ENCODE peak calls at places on chromosomes 1 and 21, in six cellular contexts. B, F, S, Y, D and Q are unnamed samples.

GRCh38 chr1:234862944-234863515 is 253.1 kb upstream of the IRF2BP2 start:
- DNase-seq in Y (no peak), F (peak; percentile 46), D (peak; percentile 69), B (peak; percentile 69), S (peak; percentile 90), Q (peak; percentile 78)

GRCh38 chr1:1282998-1283397 is 2.8 kb downstream of the SCNN1D start:
- DNase-seq in F (no peak), D (no peak), Y (no peak), S (no peak), B (no peak), Q (no peak)

GRCh38 chr21:44789880-44790279 is 11.7 kb downstream of the UBE2G2 start:
- DNase-seq in B (peak; percentile 21), S (no peak), Y (no peak), D (no peak), F (no peak), Q (no peak)

GRCh38 chr1:16981269-16981849 is 939 bp upstream of the MFAP2 start:
- DNase-seq in Y (no peak), D (no peak), F (no peak), S (no peak), B (peak; percentile 93), Q (no peak)

GRCh38 chr21:44583800-44584147 is 3.4 kb upstream of the KRTAP10-5 start:
- DNase-seq in D (no peak), Y (no peak), F (no peak), B (peak; percentile 29), S (no peak), Q (no peak)

GRCh38 chr1:89670168-89670567 is 37.2 kb downstream of the LRRC8C start:
- DNase-seq in B (no peak), D (no peak), F (no peak), S (no peak), Y (no peak), Q (no peak)

GRCh38 chr1:6601865-6602668 is 602 bp downstream of the KLHL21 start:
- DNase-seq in D (peak; percentile 61), S (peak; percentile 77), B (peak; percentile 41), F (peak; percentile 54), Y (no peak), Q (no peak)

GRCh38 chr1:226945106-226945857 is 5.2 kb downstream of the COQ8A start:
- DNase-seq in B (no peak), S (no peak), Y (no peak), D (peak; percentile 91), F (no peak), Q (peak; percentile 83)

GRCh38 chr1:78408830-78409229 is 81.9 kb upstream of the PTGFR start:
- DNase-seq in F (no peak), D (no peak), S (peak; percentile 56), Y (no peak), B (peak; percentile 3), Q (no peak)

GRCh38 chr1:44835738-44836675 is 7.0 kb downstream of the PTCH2 start:
- DNase-seq in S (peak; percentile 93), B (peak; percentile 66), D (peak; percentile 88), F (peak; percentile 88), Y (peak; percentile 85), Q (peak; percentile 90)

GRCh38 chr1:225987491-225988316 is 11.4 kb downstream of the SDE2 start:
- DNase-seq in B (peak; percentile 30), F (no peak), S (no peak), D (no peak), Y (no peak), Q (no peak)

GRCh38 chr1:183331095-183331742 is 87.0 kb downstream of the NMNAT2 start:
- DNase-seq in S (no peak), D (no peak), B (no peak), F (no peak), Y (no peak), Q (no peak)

GRCh38 chr1:88800382-88801051 is 90.8 kb downstream of the GTF2B start:
- DNase-seq in D (no peak), B (no peak), Y (peak; percentile 7), S (no peak), F (no peak), Q (no peak)

GRCh38 chr1:20359451-20360330 is 69.0 kb downstream of the VWA5B1 start:
- DNase-seq in F (no peak), Y (no peak), B (no peak), S (no peak), D (peak; percentile 40), Q (no peak)

GRCh38 chr1:3518256-3518655 is 63.8 kb downstream of the ARHGEF16 start:
- DNase-seq in F (no peak), Y (no peak), B (no peak), S (no peak), D (no peak), Q (no peak)

GRCh38 chr1:228668553-228669400 is 66.5 kb upstream of the RHOU start:
- DNase-seq in B (no peak), Y (no peak), D (no peak), S (peak; percentile 87), F (no peak), Q (no peak)

GRCh38 chr21:34845521-34846213 is 176.9 kb downstream of the CLIC6 start:
- DNase-seq in S (no peak), B (peak; percentile 95), D (peak; percentile 82), F (no peak), Y (no peak), Q (peak; percentile 65)

GRCh38 chr1:231583376-231583775 is 43.2 kb upstream of the DISC1 start:
- DNase-seq in B (no peak), F (no peak), Y (no peak), S (no peak), D (no peak), Q (no peak)

GRCh38 chr21:35619184-35619583 is 441.1 kb downstream of the SETD4 start:
- DNase-seq in Y (no peak), S (no peak), B (peak; percentile 82), F (no peak), D (no peak), Q (no peak)

GRCh38 chr1:9907441-9907840 is 2.6 kb downstream of the CTNNBIP1 start:
- DNase-seq in B (peak; percentile 73), S (no peak), F (no peak), Y (no peak), D (no peak), Q (no peak)

GRCh38 chr1:38018864-38019343 is 6.4 kb downstream of the UTP11 start:
- DNase-seq in B (no peak), D (no peak), S (no peak), Y (no peak), F (no peak), Q (no peak)

GRCh38 chr1:168452329-168452728 is 91.5 kb downstream of the XCL2 start:
- DNase-seq in Y (no peak), S (no peak), F (no peak), D (no peak), B (no peak), Q (no peak)

GRCh38 chr1:151976868-151977267 is 16.8 kb downstream of the S100A10 start:
- DNase-seq in D (no peak), B (peak; percentile 84), Y (no peak), S (no peak), F (no peak), Q (no peak)
- H3K4me1 ChIP-seq in D (peaks cover 17% of the 10 kb centered on the region), B (peaks cover 56% of the 10 kb centered on the region), Y (no peaks in the 10 kb centered on the region), S (peaks cover 2% of the 10 kb centered on the region), F (peaks cover 10% of the 10 kb centered on the region), Q (peaks cover 35% of the 10 kb centered on the region)

GRCh38 chr1:150974580-150975478 is at the start of gene CERS2:
- DNase-seq in Y (peak; percentile 70), D (peak; percentile 87), S (peak; percentile 92), B (peak; percentile 79), F (peak; percentile 80), Q (peak; percentile 80)
- H3K4me1 ChIP-seq in Y (peaks cover 71% of the 10 kb centered on the region), D (peaks cover 75% of the 10 kb centered on the region), S (no peaks in the 10 kb centered on the region), B (peaks cover 47% of the 10 kb centered on the region), F (peaks cover 33% of the 10 kb centered on the region), Q (peaks cover 46% of the 10 kb centered on the region)

GRCh38 chr1:161119379-161120061 is 1.6 kb downstream of the NIT1 start:
- DNase-seq in B (peak; percentile 87), S (no peak), F (no peak), Y (no peak), D (no peak), Q (no peak)
- H3K4me1 ChIP-seq in B (peaks cover 37% of the 10 kb centered on the region), S (peaks cover 3% of the 10 kb centered on the region), F (peaks cover 23% of the 10 kb centered on the region), Y (peaks cover 43% of the 10 kb centered on the region), D (peaks cover 52% of the 10 kb centered on the region), Q (peaks cover 35% of the 10 kb centered on the region)

DNA sequence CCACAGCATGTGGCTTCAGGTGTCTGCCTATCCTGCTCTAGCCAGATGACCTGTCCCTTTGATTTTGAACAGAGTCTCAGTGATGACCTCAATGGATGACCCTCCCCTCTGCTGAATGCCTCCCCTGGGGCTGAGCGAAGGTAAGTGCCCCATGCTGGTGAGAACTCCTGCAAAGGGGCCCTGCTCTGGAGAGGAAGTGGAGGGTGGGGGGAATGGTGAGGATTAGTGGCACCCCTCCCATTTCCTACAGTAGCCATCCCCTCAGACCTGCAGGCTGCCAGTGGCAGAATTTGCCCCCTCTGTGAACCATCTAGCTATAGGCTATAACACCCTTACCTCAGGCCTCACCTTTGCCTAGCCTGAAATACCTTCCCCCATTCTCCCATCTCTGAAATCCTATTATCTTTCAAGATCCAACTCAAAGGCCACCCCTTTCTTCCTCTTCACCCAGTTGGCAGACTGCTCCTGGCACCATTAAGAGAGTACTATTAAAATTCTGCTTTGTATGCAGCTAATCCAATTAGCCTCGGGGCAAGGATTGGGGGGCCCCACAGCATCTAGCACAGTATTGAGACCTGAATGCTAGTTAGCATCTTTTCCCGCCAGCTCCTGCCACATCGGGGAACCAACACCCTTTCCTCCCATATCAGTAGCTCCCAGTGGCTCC is 3.8 kb upstream of the PMVK start:
- DNase-seq in F (no peak), S (no peak), B (no peak), D (no peak), Y (no peak), Q (no peak)
- H3K4me1 ChIP-seq in F (peaks cover 24% of the 10 kb centered on the region), S (no peaks in the 10 kb centered on the region), B (peaks cover 18% of the 10 kb centered on the region), D (peaks cover 62% of the 10 kb centered on the region), Y (peaks cover 56% of the 10 kb centered on the region), Q (peaks cover 14% of the 10 kb centered on the region)

GRCh38 chr21:42311816-42312625 is 3.2 kb downstream of the TFF3 start:
- DNase-seq in F (no peak), D (no peak), Y (no peak), B (no peak), S (no peak), Q (no peak)
- H3K4me1 ChIP-seq in F (peaks cover 1% of the 10 kb centered on the region), D (peaks cover 36% of the 10 kb centered on the region), Y (peaks cover 10% of the 10 kb centered on the region), B (no peaks in the 10 kb centered on the region), S (no peaks in the 10 kb centered on the region), Q (peaks cover 46% of the 10 kb centered on the region)